ENCODE peak calls at places on chromosome 6, in nine cellular contexts. F is heart left ventricle; O is CD8-positive, alpha-beta T cell; H is prostate gland; L is GM12878; K is PC-3; Z is stomach; C is esophagus squamous epithelium; P is tibial artery. M is an unnamed sample.

GRCh38 chr6:37630281-37630799 is 67.3 kb downstream of the MDGA1 start:
- DNase-seq in Z (peak; percentile 57), O (no peak), F (no peak), C (no peak), L (no peak), K (peak; percentile 98), P (no peak), H (no peak), M (peak; percentile 78)

GRCh38 chr6:37236921-37237320 is 20.7 kb upstream of the TBC1D22B start:
- DNase-seq in H (no peak), P (no peak), Z (no peak), F (no peak), K (no peak), L (no peak), C (no peak), O (no peak), M (no peak)

GRCh38 chr6:145315982-145316600 is 419.2 kb downstream of the EPM2A start:
- DNase-seq in K (no peak), L (no peak), O (no peak), Z (no peak), C (no peak), P (no peak), H (no peak), F (no peak), M (no peak)

GRCh38 chr6:167492096-167492449 is 167.2 kb downstream of the TTLL2 start:
- DNase-seq in O (no peak), K (no peak), F (peak; percentile 43), C (no peak), P (peak; percentile 64), L (no peak), Z (no peak), H (peak; percentile 70), M (no peak)

GRCh38 chr6:113392551-113393055 is 464.5 kb upstream of the MARCKS start:
- DNase-seq in P (no peak), K (no peak), C (no peak), H (no peak), F (no peak), O (no peak), L (no peak), Z (no peak), M (no peak)

GRCh38 chr6:28488916-28489365 is 26.7 kb downstream of the GPX6 start:
- DNase-seq in H (no peak), C (no peak), F (no peak), P (no peak), L (peak; percentile 66), O (peak; percentile 15), K (peak; percentile 69), Z (no peak), M (peak; percentile 81)

GRCh38 chr6:45658958-45659357 is 281.2 kb upstream of the SUPT3H start:
- DNase-seq in H (no peak), O (no peak), Z (no peak), P (no peak), K (no peak), L (no peak), C (no peak), F (no peak), M (no peak)

GRCh38 chr6:162941128-162941527 is 213.4 kb downstream of the PACRG start:
- DNase-seq in O (no peak), H (no peak), P (no peak), L (no peak), K (no peak), F (no peak), C (no peak), Z (no peak), M (no peak)

GRCh38 chr6:116887168-116887567 is 10.1 kb downstream of the RFX6 start:
- DNase-seq in C (no peak), L (no peak), F (no peak), Z (no peak), P (no peak), O (no peak), K (no peak), H (no peak), M (no peak)

GRCh38 chr6:93418448-93419303 is 683 bp downstream of the EPHA7 start:
- DNase-seq in C (no peak), F (peak; percentile 33), O (no peak), P (peak; percentile 60), H (peak; percentile 40), Z (no peak), K (peak; percentile 13), L (no peak), M (peak; percentile 29)

GRCh38 chr6:1952726-1953360 is 292.6 kb downstream of the GMDS start:
- DNase-seq in C (no peak), O (no peak), P (no peak), L (no peak), F (no peak), Z (no peak), H (no peak), K (peak; percentile 97), M (peak; percentile 89)

GRCh38 chr6:3228791-3229565 is 1.5 kb upstream of the TUBB2B start:
- DNase-seq in O (peak; percentile 28), C (no peak), F (no peak), H (no peak), K (no peak), Z (no peak), P (peak; percentile 64), L (no peak), M (peak; percentile 34)

GRCh38 chr6:108565893-108566292 is 5.2 kb downstream of the FOXO3 start:
- DNase-seq in K (peak; percentile 45), H (no peak), P (peak; percentile 78), Z (no peak), F (peak; percentile 43), L (no peak), C (no peak), O (no peak), M (peak; percentile 78)

GRCh38 chr6:40393641-40394040 is 193.5 kb downstream of the LRFN2 start:
- DNase-seq in C (no peak), O (no peak), Z (no peak), F (no peak), P (no peak), H (no peak), L (no peak), K (no peak), M (no peak)

GRCh38 chr6:40391851-40392595 is 195.1 kb downstream of the LRFN2 start:
- DNase-seq in P (no peak), Z (no peak), H (no peak), O (no peak), K (no peak), F (no peak), C (no peak), L (no peak), M (no peak)

GRCh38 chr6:40390144-40390800 is 196.9 kb downstream of the LRFN2 start:
- DNase-seq in C (no peak), H (no peak), O (no peak), P (no peak), Z (no peak), K (no peak), L (no peak), F (no peak), M (no peak)

GRCh38 chr6:40389176-40389767 is 197.9 kb downstream of the LRFN2 start:
- DNase-seq in H (no peak), C (no peak), F (no peak), O (no peak), P (no peak), K (no peak), Z (no peak), L (no peak), M (no peak)

GRCh38 chr6:40391086-40391485 is 196.1 kb downstream of the LRFN2 start:
- DNase-seq in C (no peak), Z (no peak), P (no peak), O (no peak), H (peak; percentile 2), K (no peak), L (no peak), F (no peak), M (no peak)
- H3K27me3 ChIP-seq in C (no peaks in the 10 kb centered on the region), Z (no peaks in the 10 kb centered on the region), P (no peaks in the 10 kb centered on the region), O (no peaks in the 10 kb centered on the region), H (no peaks in the 10 kb centered on the region), K (no peaks in the 10 kb centered on the region), L (no peaks in the 10 kb centered on the region), F (peaks cover 30% of the 10 kb centered on the region), M (peaks cover 21% of the 10 kb centered on the region)

DNA sequence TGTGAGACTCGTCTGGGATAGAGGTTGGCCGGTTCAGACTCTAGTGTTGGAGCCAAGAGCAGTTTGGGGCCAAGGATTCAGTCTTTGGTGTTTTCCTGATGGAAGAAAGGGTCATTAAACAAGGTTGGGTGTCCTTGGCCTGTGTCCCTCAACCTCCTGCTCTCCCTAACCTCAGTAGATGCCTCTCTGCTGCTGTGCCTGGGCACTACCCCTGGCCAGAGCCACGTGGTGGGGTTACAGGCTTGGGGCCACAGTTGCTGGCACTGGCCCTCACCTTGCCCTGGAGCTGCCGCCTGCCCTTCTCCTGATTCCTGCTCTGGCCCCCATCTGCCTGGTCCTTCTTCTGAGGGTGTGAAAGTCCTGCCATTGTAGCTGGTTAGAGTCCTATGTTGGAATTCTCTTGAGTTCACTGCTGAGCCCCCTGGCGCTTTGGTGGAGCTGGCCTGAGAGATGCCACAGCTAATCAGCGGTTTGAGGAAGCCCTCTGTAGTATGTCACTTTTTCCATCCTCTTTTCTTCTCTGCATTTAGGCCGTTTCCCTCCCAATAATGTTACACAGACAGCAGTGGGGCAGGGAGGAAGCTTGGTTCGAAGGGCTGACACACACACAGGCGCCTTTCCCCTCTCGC is 7.0 kb downstream of the PTK7 start:
- DNase-seq in P (no peak), K (no peak), C (no peak), F (no peak), H (no peak), Z (no peak), O (no peak), L (no peak), M (no peak)
- H3K9me3 ChIP-seq in P (no peaks in the 10 kb centered on the region), K (no peaks in the 10 kb centered on the region), C (no peaks in the 10 kb centered on the region), F (no peaks in the 10 kb centered on the region), H (no peaks in the 10 kb centered on the region), Z (no peaks in the 10 kb centered on the region), O (no peaks in the 10 kb centered on the region), L (no peaks in the 10 kb centered on the region), M (no peaks in the 10 kb centered on the region)

GRCh38 chr6:111798281-111798725 is 74.9 kb downstream of the FYN start:
- DNase-seq in Z (no peak), F (no peak), H (no peak), O (no peak), L (no peak), P (no peak), K (peak; percentile 83), C (no peak), M (peak; percentile 15)
- H3K36me3 ChIP-seq in Z (no peaks in the 10 kb centered on the region), F (no peaks in the 10 kb centered on the region), H (no peaks in the 10 kb centered on the region), O (no peaks in the 10 kb centered on the region), L (no peaks in the 10 kb centered on the region), P (no peaks in the 10 kb centered on the region), K (no peaks in the 10 kb centered on the region), C (no peaks in the 10 kb centered on the region), M (peaks cover 4% of the 10 kb centered on the region)

GRCh38 chr6:118408863-118409262 is 139.2 kb upstream of the PLN start:
- DNase-seq in H (no peak), F (no peak), Z (no peak), L (no peak), O (no peak), C (no peak), P (no peak), K (no peak), M (no peak)

DNA sequence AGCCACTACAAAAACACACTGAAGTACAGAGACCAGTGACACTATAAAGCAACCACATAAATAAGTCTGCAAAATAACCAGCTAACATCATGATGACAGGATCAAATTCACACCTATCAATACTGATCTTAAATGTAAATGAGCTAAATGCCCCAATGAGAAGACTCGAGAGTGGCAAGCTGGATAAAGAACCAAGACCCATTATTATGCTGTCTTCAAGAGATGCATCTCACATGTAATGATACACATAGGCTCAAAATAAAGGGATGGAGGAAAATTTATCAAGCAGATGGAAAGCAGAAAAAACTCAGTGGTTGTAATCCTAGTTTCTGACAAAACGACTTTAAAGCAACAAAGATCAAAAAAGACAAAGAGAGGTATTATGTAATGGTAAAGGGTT is 138.1 kb upstream of the PLN start:
- DNase-seq in P (no peak), C (no peak), L (no peak), Z (no peak), K (no peak), H (no peak), O (no peak), F (no peak), M (no peak)
- H3K27me3 ChIP-seq in P (no peaks in the 10 kb centered on the region), C (no peaks in the 10 kb centered on the region), L (no peaks in the 10 kb centered on the region), Z (no peaks in the 10 kb centered on the region), K (no peaks in the 10 kb centered on the region), H (no peaks in the 10 kb centered on the region), O (no peaks in the 10 kb centered on the region), F (no peaks in the 10 kb centered on the region), M (no peaks in the 10 kb centered on the region)

M was measured in adipocyte.